ENCODE peak calls at places on chromosomes 4 and X, in eight cellular contexts. One of them, this sample, is unnamed.

GRCh38 chrX:31112226-31112999 is 40.6 kb upstream of the FTHL17 start:
- DNase-seq in CD4-positive, alpha-beta memory T cell: no peak
- DNase-seq in naive B cell: no peak
- DNase-seq in H4: no peak
- DNase-seq in ELF-1: no peak
- DNase-seq in H1: no peak
- DNase-seq in AG08396: no peak
- DNase-seq in NCI-H1092 treated with DMSO at 0.1 percent for 48 hours: no peak
- DNase-seq in this sample: no peak

GRCh38 chrX:134658421-134658896 is at the start of gene PLAC1:
- DNase-seq in CD4-positive, alpha-beta memory T cell: no peak
- DNase-seq in naive B cell: no peak
- DNase-seq in H4: no peak
- DNase-seq in ELF-1: no peak
- DNase-seq in H1: no peak
- DNase-seq in AG08396: no peak
- DNase-seq in NCI-H1092 treated with DMSO at 0.1 percent for 48 hours: peak; percentile 67
- DNase-seq in this sample: no peak

GRCh38 chrX:103253608-103254007 is 1.3 kb downstream of the TCEAL8 start:
- DNase-seq in CD4-positive, alpha-beta memory T cell: no peak
- DNase-seq in naive B cell: no peak
- DNase-seq in H4: no peak
- DNase-seq in ELF-1: peak; percentile 51
- DNase-seq in H1: no peak
- DNase-seq in AG08396: no peak
- DNase-seq in NCI-H1092 treated with DMSO at 0.1 percent for 48 hours: no peak
- DNase-seq in this sample: no peak

GRCh38 chr4:33998204-33998603 is 2246.1 kb downstream of the ARAP2 start:
- DNase-seq in CD4-positive, alpha-beta memory T cell: no peak
- DNase-seq in naive B cell: no peak
- DNase-seq in H4: no peak
- DNase-seq in ELF-1: peak; percentile 3
- DNase-seq in H1: no peak
- DNase-seq in AG08396: no peak
- DNase-seq in NCI-H1092 treated with DMSO at 0.1 percent for 48 hours: no peak
- DNase-seq in this sample: no peak

GRCh38 chr4:76811604-76812412 is 86.1 kb downstream of the SOWAHB start:
- DNase-seq in CD4-positive, alpha-beta memory T cell: no peak
- DNase-seq in naive B cell: no peak
- DNase-seq in H4: no peak
- DNase-seq in ELF-1: no peak
- DNase-seq in H1: no peak
- DNase-seq in AG08396: no peak
- DNase-seq in NCI-H1092 treated with DMSO at 0.1 percent for 48 hours: no peak
- DNase-seq in this sample: no peak

GRCh38 chrX:71301195-71301924 is at the start of gene ITGB1BP2:
- DNase-seq in CD4-positive, alpha-beta memory T cell: no peak
- DNase-seq in naive B cell: no peak
- DNase-seq in H4: no peak
- DNase-seq in ELF-1: peak; percentile 44
- DNase-seq in H1: no peak
- DNase-seq in AG08396: peak; percentile 46
- DNase-seq in NCI-H1092 treated with DMSO at 0.1 percent for 48 hours: no peak
- DNase-seq in this sample: no peak

GRCh38 chr4:140052050-140052449 is 101.9 kb downstream of the MAML3 start:
- DNase-seq in CD4-positive, alpha-beta memory T cell: peak; percentile 24
- DNase-seq in naive B cell: no peak
- DNase-seq in H4: peak; percentile 31
- DNase-seq in ELF-1: peak; percentile 22
- DNase-seq in H1: no peak
- DNase-seq in AG08396: no peak
- DNase-seq in NCI-H1092 treated with DMSO at 0.1 percent for 48 hours: peak; percentile 10
- DNase-seq in this sample: peak; percentile 26

GRCh38 chrX:119539872-119540271 is 25.3 kb downstream of the STEEP1 start:
- DNase-seq in CD4-positive, alpha-beta memory T cell: no peak
- DNase-seq in naive B cell: no peak
- DNase-seq in H4: no peak
- DNase-seq in ELF-1: no peak
- DNase-seq in H1: no peak
- DNase-seq in AG08396: no peak
- DNase-seq in NCI-H1092 treated with DMSO at 0.1 percent for 48 hours: no peak
- DNase-seq in this sample: no peak

GRCh38 chr4:5545271-5545670 is 163.1 kb downstream of the EVC2 start:
- DNase-seq in CD4-positive, alpha-beta memory T cell: no peak
- DNase-seq in naive B cell: no peak
- DNase-seq in H4: no peak
- DNase-seq in ELF-1: no peak
- DNase-seq in H1: no peak
- DNase-seq in AG08396: no peak
- DNase-seq in NCI-H1092 treated with DMSO at 0.1 percent for 48 hours: no peak
- DNase-seq in this sample: no peak

GRCh38 chr4:80362578-80363181 is 27.1 kb downstream of the CFAP299 start:
- DNase-seq in CD4-positive, alpha-beta memory T cell: peak; percentile 40
- DNase-seq in naive B cell: peak; percentile 36
- DNase-seq in H4: peak; percentile 36
- DNase-seq in ELF-1: peak; percentile 39
- DNase-seq in H1: peak; percentile 74
- DNase-seq in AG08396: peak; percentile 30
- DNase-seq in NCI-H1092 treated with DMSO at 0.1 percent for 48 hours: peak; percentile 56
- DNase-seq in this sample: peak; percentile 27

GRCh38 chr4:188620608-188621007 is 481.4 kb downstream of the TRIML1 start:
- DNase-seq in CD4-positive, alpha-beta memory T cell: no peak
- DNase-seq in naive B cell: no peak
- DNase-seq in H4: no peak
- DNase-seq in ELF-1: no peak
- DNase-seq in H1: no peak
- DNase-seq in AG08396: no peak
- DNase-seq in NCI-H1092 treated with DMSO at 0.1 percent for 48 hours: no peak
- DNase-seq in this sample: no peak

GRCh38 chrX:112846114-112846513 is 5.5 kb upstream of the AMOT start:
- DNase-seq in CD4-positive, alpha-beta memory T cell: no peak
- DNase-seq in naive B cell: no peak
- DNase-seq in H4: no peak
- DNase-seq in ELF-1: no peak
- DNase-seq in H1: no peak
- DNase-seq in AG08396: no peak
- DNase-seq in NCI-H1092 treated with DMSO at 0.1 percent for 48 hours: no peak
- DNase-seq in this sample: no peak

GRCh38 chr4:150769235-150769634 is 187.3 kb downstream of the MAB21L2 start:
- DNase-seq in CD4-positive, alpha-beta memory T cell: no peak
- DNase-seq in naive B cell: no peak
- DNase-seq in H4: peak; percentile 45
- DNase-seq in ELF-1: no peak
- DNase-seq in H1: no peak
- DNase-seq in AG08396: peak; percentile 26
- DNase-seq in NCI-H1092 treated with DMSO at 0.1 percent for 48 hours: no peak
- DNase-seq in this sample: no peak

GRCh38 chr4:89249313-89249712 is 58.3 kb downstream of the GPRIN3 start:
- DNase-seq in CD4-positive, alpha-beta memory T cell: no peak
- DNase-seq in naive B cell: no peak
- DNase-seq in H4: no peak
- DNase-seq in ELF-1: no peak
- DNase-seq in H1: no peak
- DNase-seq in AG08396: no peak
- DNase-seq in NCI-H1092 treated with DMSO at 0.1 percent for 48 hours: peak; percentile 80
- DNase-seq in this sample: no peak

GRCh38 chrX:77749695-77750094 is 36.3 kb downstream of the ATRX start:
- DNase-seq in CD4-positive, alpha-beta memory T cell: no peak
- DNase-seq in naive B cell: no peak
- DNase-seq in H4: no peak
- DNase-seq in ELF-1: no peak
- DNase-seq in H1: no peak
- DNase-seq in AG08396: no peak
- DNase-seq in NCI-H1092 treated with DMSO at 0.1 percent for 48 hours: no peak
- DNase-seq in this sample: no peak

GRCh38 chr4:125315571-125316390 is 1.0 kb downstream of the FAT4 start:
- DNase-seq in CD4-positive, alpha-beta memory T cell: no peak
- DNase-seq in naive B cell: no peak
- DNase-seq in H4: peak; percentile 20
- DNase-seq in ELF-1: peak; percentile 80
- DNase-seq in H1: peak; percentile 76
- DNase-seq in AG08396: peak; percentile 56
- DNase-seq in NCI-H1092 treated with DMSO at 0.1 percent for 48 hours: peak; percentile 34
- DNase-seq in this sample: peak; percentile 14

GRCh38 chr4:129092636-129093172 is 635 bp downstream of the SCLT1 start:
- DNase-seq in CD4-positive, alpha-beta memory T cell: no peak
- DNase-seq in naive B cell: no peak
- DNase-seq in H4: no peak
- DNase-seq in ELF-1: no peak
- DNase-seq in H1: no peak
- DNase-seq in AG08396: peak; percentile 9
- DNase-seq in NCI-H1092 treated with DMSO at 0.1 percent for 48 hours: peak; percentile 67
- DNase-seq in this sample: no peak

GRCh38 chrX:125175991-125176390 is 143.7 kb upstream of the TEX13C start:
- DNase-seq in CD4-positive, alpha-beta memory T cell: no peak
- DNase-seq in naive B cell: no peak
- DNase-seq in H4: no peak
- DNase-seq in ELF-1: no peak
- DNase-seq in H1: no peak
- DNase-seq in AG08396: no peak
- DNase-seq in NCI-H1092 treated with DMSO at 0.1 percent for 48 hours: no peak
- DNase-seq in this sample: no peak

GRCh38 chr4:15037923-15038541 is 35.8 kb downstream of the CPEB2 start:
- DNase-seq in CD4-positive, alpha-beta memory T cell: no peak
- DNase-seq in naive B cell: no peak
- DNase-seq in H4: no peak
- DNase-seq in ELF-1: no peak
- DNase-seq in H1: no peak
- DNase-seq in AG08396: no peak
- DNase-seq in NCI-H1092 treated with DMSO at 0.1 percent for 48 hours: no peak
- DNase-seq in this sample: no peak

GRCh38 chrX:13719192-13719856 is 15.1 kb downstream of the TRAPPC2 start:
- DNase-seq in CD4-positive, alpha-beta memory T cell: no peak
- DNase-seq in naive B cell: no peak
- DNase-seq in H4: no peak
- DNase-seq in ELF-1: no peak
- DNase-seq in H1: no peak
- DNase-seq in AG08396: no peak
- DNase-seq in NCI-H1092 treated with DMSO at 0.1 percent for 48 hours: no peak
- DNase-seq in this sample: no peak

GRCh38 chrX:86714441-86714840 is 566.2 kb downstream of the DACH2 start:
- DNase-seq in CD4-positive, alpha-beta memory T cell: no peak
- DNase-seq in naive B cell: no peak
- DNase-seq in H4: no peak
- DNase-seq in ELF-1: no peak
- DNase-seq in H1: no peak
- DNase-seq in AG08396: no peak
- DNase-seq in NCI-H1092 treated with DMSO at 0.1 percent for 48 hours: no peak
- DNase-seq in this sample: no peak

GRCh38 chr4:26557164-26557563 is 26.7 kb upstream of the TBC1D19 start:
- DNase-seq in CD4-positive, alpha-beta memory T cell: no peak
- DNase-seq in naive B cell: no peak
- DNase-seq in H4: peak; percentile 86
- DNase-seq in ELF-1: no peak
- DNase-seq in H1: no peak
- DNase-seq in AG08396: peak; percentile 82
- DNase-seq in NCI-H1092 treated with DMSO at 0.1 percent for 48 hours: peak; percentile 14
- DNase-seq in this sample: no peak

GRCh38 chr4:78669453-78669852 is 106.7 kb upstream of the BMP2K start:
- DNase-seq in CD4-positive, alpha-beta memory T cell: no peak
- DNase-seq in naive B cell: no peak
- DNase-seq in H4: no peak
- DNase-seq in ELF-1: no peak
- DNase-seq in H1: no peak
- DNase-seq in AG08396: no peak
- DNase-seq in NCI-H1092 treated with DMSO at 0.1 percent for 48 hours: no peak
- DNase-seq in this sample: no peak

GRCh38 chrX:5681159-5681558 is 547.5 kb downstream of the NLGN4X start:
- DNase-seq in CD4-positive, alpha-beta memory T cell: no peak
- DNase-seq in naive B cell: no peak
- DNase-seq in H4: peak; percentile 41
- DNase-seq in ELF-1: no peak
- DNase-seq in H1: no peak
- DNase-seq in AG08396: no peak
- DNase-seq in NCI-H1092 treated with DMSO at 0.1 percent for 48 hours: peak; percentile 4
- DNase-seq in this sample: no peak

GRCh38 chrX:129925305-129926092 is 19.5 kb downstream of the UTP14A start:
- DNase-seq in CD4-positive, alpha-beta memory T cell: peak; percentile 66
- DNase-seq in naive B cell: peak; percentile 66
- DNase-seq in H4: peak; percentile 42
- DNase-seq in ELF-1: peak; percentile 78
- DNase-seq in H1: peak; percentile 71
- DNase-seq in AG08396: peak; percentile 63
- DNase-seq in NCI-H1092 treated with DMSO at 0.1 percent for 48 hours: peak; percentile 39
- DNase-seq in this sample: peak; percentile 73

GRCh38 chr4:146643812-146644401 is 5.2 kb downstream of the POU4F2 start:
- DNase-seq in CD4-positive, alpha-beta memory T cell: no peak
- DNase-seq in naive B cell: no peak
- DNase-seq in H4: peak; percentile 3
- DNase-seq in ELF-1: peak; percentile 22
- DNase-seq in H1: no peak
- DNase-seq in AG08396: peak; percentile 53
- DNase-seq in NCI-H1092 treated with DMSO at 0.1 percent for 48 hours: no peak
- DNase-seq in this sample: no peak

GRCh38 chr4:38322709-38323108 is 341.3 kb upstream of the KLF3 start:
- DNase-seq in CD4-positive, alpha-beta memory T cell: no peak
- DNase-seq in naive B cell: no peak
- DNase-seq in H4: peak; percentile 95
- DNase-seq in ELF-1: no peak
- DNase-seq in H1: no peak
- DNase-seq in AG08396: peak; percentile 86
- DNase-seq in NCI-H1092 treated with DMSO at 0.1 percent for 48 hours: no peak
- DNase-seq in this sample: no peak

GRCh38 chrX:119984652-119985051 is 41.1 kb upstream of the NKAP start:
- DNase-seq in CD4-positive, alpha-beta memory T cell: no peak
- DNase-seq in naive B cell: no peak
- DNase-seq in H4: no peak
- DNase-seq in ELF-1: peak; percentile 5
- DNase-seq in H1: no peak
- DNase-seq in AG08396: no peak
- DNase-seq in NCI-H1092 treated with DMSO at 0.1 percent for 48 hours: peak; percentile 44
- DNase-seq in this sample: no peak

GRCh38 chrX:117038918-117039440 is 576.2 kb upstream of the CT83 start:
- DNase-seq in CD4-positive, alpha-beta memory T cell: no peak
- DNase-seq in naive B cell: no peak
- DNase-seq in H4: no peak
- DNase-seq in ELF-1: no peak
- DNase-seq in H1: no peak
- DNase-seq in AG08396: no peak
- DNase-seq in NCI-H1092 treated with DMSO at 0.1 percent for 48 hours: no peak
- DNase-seq in this sample: no peak

GRCh38 chr4:164761233-164761632 is 7.3 kb downstream of the SMIM31 start:
- DNase-seq in CD4-positive, alpha-beta memory T cell: no peak
- DNase-seq in naive B cell: no peak
- DNase-seq in H4: no peak
- DNase-seq in ELF-1: no peak
- DNase-seq in H1: no peak
- DNase-seq in AG08396: no peak
- DNase-seq in NCI-H1092 treated with DMSO at 0.1 percent for 48 hours: no peak
- DNase-seq in this sample: no peak

GRCh38 chrX:109774136-109774535 is 41.1 kb upstream of the ACSL4 start:
- DNase-seq in CD4-positive, alpha-beta memory T cell: no peak
- DNase-seq in naive B cell: no peak
- DNase-seq in H4: no peak
- DNase-seq in ELF-1: no peak
- DNase-seq in H1: no peak
- DNase-seq in AG08396: no peak
- DNase-seq in NCI-H1092 treated with DMSO at 0.1 percent for 48 hours: no peak
- DNase-seq in this sample: no peak

This sample was measured in naive thymus-derived CD4-positive, alpha-beta T cell.